ENCODE peak calls at places on chromosomes 2 and 18, in nine cellular contexts. Q, F, J, R, G, M, O, X and U are unnamed samples.

GRCh38 chr18:61414116-61414515 is 80.9 kb downstream of the CDH20 start:
- DNase-seq in Q (no peak), F (no peak), J (no peak), R (no peak), G (no peak), M (no peak), O (no peak), X (no peak), U (no peak)

GRCh38 chr18:13455960-13456471 is 237.5 kb downstream of the LDLRAD4 start:
- DNase-seq in Q (no peak), F (no peak), J (no peak), R (no peak), G (no peak), M (no peak), O (no peak), X (no peak), U (no peak)

GRCh38 chr2:189648846-189649529 is 12.3 kb upstream of the ASNSD1 start:
- DNase-seq in Q (peak), F (peak), J (no peak), R (no peak), G (no peak), M (peak), O (no peak), X (no peak), U (no peak)

GRCh38 chr2:30261695-30262211 is 30.4 kb downstream of the LBH start:
- DNase-seq in Q (no peak), F (no peak), J (no peak), R (no peak), G (no peak), M (no peak), O (no peak), X (no peak), U (no peak)

GRCh38 chr18:60050821-60051220 is 151.0 kb downstream of the PMAIP1 start:
- DNase-seq in Q (no peak), F (no peak), J (no peak), R (no peak), G (no peak), M (no peak), O (no peak), X (no peak), U (no peak)

GRCh38 chr2:230928701-230929380 is 3.8 kb upstream of the GPR55 start:
- DNase-seq in Q (no peak), F (no peak), J (no peak), R (no peak), G (peak), M (no peak), O (no peak), X (no peak), U (no peak)

GRCh38 chr2:45176399-45176798 is 167.1 kb upstream of the SIX2 start:
- DNase-seq in Q (no peak), F (no peak), J (no peak), R (peak), G (no peak), M (no peak), O (no peak), X (no peak), U (no peak)

GRCh38 chr18:32093106-32093511 is 1.4 kb downstream of the RNF138 start:
- DNase-seq in Q (peak), F (peak), J (peak), R (peak), G (peak), M (peak), O (peak), X (peak), U (no peak)

DNA sequence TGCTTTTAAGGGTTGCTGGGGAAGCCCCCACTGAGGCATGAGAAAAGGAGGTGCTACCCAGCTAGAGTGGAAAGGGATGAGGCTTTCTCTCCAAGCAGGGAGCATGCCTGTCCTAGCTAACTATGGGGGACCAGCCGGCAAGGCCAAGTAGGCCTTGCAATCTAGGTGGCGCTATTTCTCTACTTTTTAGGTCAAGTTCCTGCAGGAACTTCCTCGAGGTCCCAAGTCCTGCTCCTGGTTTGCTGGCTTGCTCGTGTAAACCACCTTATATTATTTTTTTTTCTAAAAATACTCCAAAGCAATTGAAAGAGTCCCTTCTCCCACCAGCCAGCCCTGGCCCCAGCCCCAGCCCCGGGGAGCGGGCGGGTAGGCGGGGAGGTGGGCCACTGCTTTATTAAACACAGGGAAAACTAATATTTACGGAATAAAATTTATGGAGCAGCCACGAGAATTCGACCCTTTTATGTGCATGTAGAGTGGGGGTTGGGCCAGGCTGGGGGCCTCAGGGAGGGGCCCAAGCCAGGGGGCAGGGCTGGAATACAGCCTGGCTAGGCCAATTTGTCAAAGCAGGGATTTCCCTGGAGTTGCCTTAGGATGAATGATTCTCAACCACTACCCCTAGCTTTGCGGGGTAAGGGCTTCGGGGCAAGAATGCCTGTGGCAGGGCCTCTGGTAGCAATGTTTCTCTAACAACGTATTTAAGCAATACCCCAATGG is 12.8 kb upstream of the IHH start:
- DNase-seq in Q (peak), F (peak), J (peak), R (peak), G (no peak), M (peak), O (peak), X (peak), U (peak)
- TF ChIP-seq CTCF in Q (peak), F (peak), J (peak), R (peak), G (peak), M (peak), O (peak), X (peak), U (peak)

DNA sequence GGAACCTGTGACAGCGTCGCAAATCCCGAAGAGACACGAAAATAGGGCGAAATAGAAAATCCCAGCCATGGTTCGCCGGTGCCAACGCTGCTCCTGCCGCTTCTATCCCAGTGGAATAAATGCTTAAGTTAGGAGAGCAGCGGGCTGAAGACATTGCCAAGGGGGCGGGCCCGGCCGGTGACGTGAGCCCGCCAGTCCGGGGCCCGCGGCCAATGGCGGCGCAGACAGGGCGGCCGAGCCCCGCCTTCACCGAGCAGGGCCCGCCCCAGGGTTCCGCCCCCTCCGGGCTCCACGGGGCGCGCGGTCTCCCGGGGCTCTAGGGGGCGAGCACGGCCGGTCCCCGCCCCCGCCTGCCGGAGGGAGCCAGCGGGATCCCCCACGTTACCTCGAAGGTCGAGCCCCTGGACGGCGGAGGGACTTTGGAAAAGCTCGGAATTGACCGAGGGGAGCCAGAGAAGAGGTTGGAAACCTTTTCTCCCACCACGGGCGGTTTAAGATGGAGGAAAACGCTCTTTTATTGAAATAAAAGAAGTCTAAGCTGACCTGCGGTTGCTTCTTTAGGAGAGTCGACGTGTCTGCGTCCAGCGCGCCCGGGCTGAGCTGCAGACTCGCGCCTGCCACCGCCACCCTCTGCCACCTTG is at the start of gene EPHA4:
- DNase-seq in Q (peak), F (peak), J (peak), R (peak), G (peak), M (peak), O (peak), X (peak), U (peak)
- H3K4me3 ChIP-seq in Q (peak), F (peak), J (peak), R (peak), G (peak), M (peak), O (peak), X (peak), U (peak)

DNA sequence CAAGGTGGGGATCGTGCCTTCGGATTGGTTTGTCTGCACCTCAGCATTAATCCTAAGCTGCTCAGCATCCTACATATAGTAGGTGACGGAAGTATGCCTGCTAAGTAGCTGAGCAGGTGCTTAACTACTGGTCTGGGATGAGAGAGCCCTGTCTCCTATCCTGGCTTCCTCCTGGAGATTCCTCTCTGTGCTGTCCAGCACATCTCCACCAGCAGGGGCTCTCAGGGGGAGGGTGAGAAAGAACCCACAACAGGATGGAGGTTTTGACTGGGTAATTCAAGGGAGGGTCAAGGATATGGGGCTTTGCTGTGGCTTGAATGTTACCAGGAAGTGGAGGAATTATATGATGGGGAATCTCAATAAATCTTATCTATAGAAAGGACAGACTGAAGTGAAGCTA is 45.4 kb upstream of the KIF5C start:
- DNase-seq in Q (no peak), F (no peak), J (peak), R (no peak), G (no peak), M (no peak), O (peak), X (no peak), U (no peak)
- TF ChIP-seq CTCF in Q (no peak), F (no peak), J (peak), R (no peak), G (no peak), M (peak), O (peak), X (no peak), U (no peak)

GRCh38 chr2:37982147-37982582 is 57.1 kb downstream of the RMDN2 start:
- DNase-seq in Q (peak), F (peak), J (peak), R (peak), G (peak), M (peak), O (peak), X (peak), U (peak)
- H3K4me3 ChIP-seq in Q (peak), F (no peak), J (peak), R (no peak), G (peak), M (peak), O (peak), X (no peak), U (no peak)

GRCh38 chr2:111116843-111117665 is 3.7 kb upstream of the BCL2L11 start:
- DNase-seq in Q (peak), F (peak), J (peak), R (peak), G (peak), M (peak), O (peak), X (peak), U (peak)
- TF ChIP-seq CTCF in Q (peak), F (peak), J (peak), R (peak), G (peak), M (peak), O (peak), X (peak), U (peak)

GRCh38 chr2:240579771-240580614 is 6.5 kb upstream of the CAPN10 start:
- DNase-seq in Q (peak), F (peak), J (peak), R (peak), G (peak), M (peak), O (no peak), X (peak), U (no peak)
- H3K4me3 ChIP-seq in Q (no peak), F (no peak), J (no peak), R (no peak), G (peak), M (no peak), O (no peak), X (no peak), U (no peak)

DNA sequence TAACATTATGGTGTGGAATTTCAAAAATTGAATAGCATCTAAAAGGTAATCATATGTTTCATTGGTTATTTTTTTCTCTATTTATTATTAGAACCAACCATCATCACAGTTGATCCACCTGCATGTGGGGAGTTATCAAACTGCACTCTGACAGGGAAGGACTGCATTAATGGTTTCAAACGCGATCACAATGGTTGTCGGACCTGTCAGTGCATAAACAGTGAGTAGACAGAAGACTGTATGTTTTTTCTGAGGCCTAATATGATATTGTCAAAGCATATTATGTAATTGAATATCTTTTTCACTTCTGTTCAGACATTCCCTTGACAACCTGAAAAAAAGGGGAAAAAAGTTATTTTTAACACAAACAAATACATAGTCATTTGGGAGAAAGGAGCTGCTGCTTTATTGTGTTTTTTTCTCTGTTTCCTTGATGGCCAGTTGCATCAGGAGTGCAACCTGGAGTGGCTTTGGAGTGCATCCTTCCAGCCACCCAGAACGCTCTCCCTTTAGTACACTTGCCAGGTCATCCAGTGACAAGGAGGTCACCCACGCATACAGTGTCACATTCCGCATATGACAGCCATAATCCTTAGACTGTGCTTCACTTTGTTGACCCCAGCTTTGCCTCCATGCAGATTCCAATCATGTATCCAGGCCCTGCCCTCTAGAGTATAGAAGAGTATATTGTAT is 98.7 kb downstream of the FEZ2 start:
- DNase-seq in Q (no peak), F (no peak), J (no peak), R (no peak), G (no peak), M (no peak), O (no peak), X (no peak), U (no peak)
- TF ChIP-seq CTCF in Q (no peak), F (no peak), J (no peak), R (no peak), G (no peak), M (no peak), O (no peak), X (no peak), U (no peak)

DNA sequence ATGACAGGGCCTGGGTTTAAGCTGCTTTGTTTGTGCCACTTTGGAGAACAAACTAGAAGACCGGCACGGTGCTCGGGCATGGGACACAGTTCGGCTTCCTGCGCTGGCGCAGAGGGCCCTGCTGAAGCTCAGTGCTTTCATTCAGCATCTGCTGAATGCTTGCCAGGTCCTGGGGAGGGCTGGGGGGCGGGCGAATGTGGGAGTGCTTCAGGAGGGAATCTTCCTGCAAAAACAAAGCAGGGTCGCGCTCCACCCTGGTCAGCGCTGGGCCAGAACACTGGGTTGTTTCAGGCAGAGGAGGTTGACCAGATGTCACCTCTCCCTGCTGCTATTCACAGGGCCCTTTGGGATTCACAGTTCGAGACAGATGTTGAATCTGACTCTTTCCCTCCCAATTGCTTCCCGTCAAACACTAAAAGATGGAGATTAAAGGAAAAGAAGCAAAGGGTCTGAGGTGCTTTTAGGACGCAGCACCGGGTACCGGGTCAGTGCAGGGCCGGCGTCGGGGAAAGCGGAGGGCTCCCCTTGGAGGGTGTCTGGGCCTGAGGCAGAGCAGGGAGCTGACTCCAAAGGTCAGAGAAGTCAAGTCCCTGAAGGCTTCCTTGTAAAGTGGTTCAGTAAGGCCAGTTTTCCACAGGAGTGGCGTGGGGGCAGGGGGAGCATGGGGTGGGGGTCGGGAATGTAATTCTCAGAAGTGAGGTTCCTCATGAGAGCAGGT is 82.0 kb upstream of the PXDN start:
- DNase-seq in Q (no peak), F (no peak), J (no peak), R (no peak), G (no peak), M (no peak), O (no peak), X (no peak), U (no peak)
- H3K4me3 ChIP-seq in Q (no peak), F (no peak), J (no peak), R (no peak), G (no peak), M (no peak), O (no peak), X (no peak), U (no peak)

GRCh38 chr2:66428986-66429612 is 5.8 kb upstream of the MEIS1 start:
- DNase-seq in Q (peak), F (peak), J (peak), R (peak), G (no peak), M (peak), O (peak), X (no peak), U (no peak)
- TF ChIP-seq CTCF in Q (peak), F (peak), J (peak), R (peak), G (peak), M (peak), O (peak), X (peak), U (peak)